ENCODE peak calls at places on chromosomes 12 and 14, in ten cellular contexts. L is HCEC 1CT; F is RWPE1; T is central memory CD4-positive, alpha-beta T cell; X is OCI-LY7; E is left cardiac atrium; Z is pancreas; D is NCI-H345; O is fibroblast of mammary gland; A is MCF 10A. J is an unnamed sample.

GRCh38 chr14:88937706-88938105 is 113.3 kb downstream of the TTC8 start:
- DNase-seq in L (peak), F (no peak), T (no peak), X (no peak), E (no peak), Z (no peak), D (no peak), O (no peak), A (no peak), J (no peak)

GRCh38 chr14:104939666-104940410 is 15.2 kb downstream of the PLD4 start:
- DNase-seq in L (no peak), F (no peak), T (no peak), X (no peak), E (peak), Z (no peak), D (no peak), O (no peak), A (no peak), J (no peak)

GRCh38 chr14:89845346-89845745 is 109.2 kb downstream of the EFCAB11 start:
- DNase-seq in L (peak), F (no peak), T (no peak), X (no peak), E (no peak), Z (no peak), D (no peak), O (peak), A (peak), J (no peak)

GRCh38 chr12:111224196-111225066 is 144.5 kb downstream of the PHETA1 start:
- DNase-seq in L (no peak), F (no peak), T (no peak), X (peak), E (no peak), Z (no peak), D (no peak), O (no peak), A (no peak), J (no peak)

GRCh38 chr14:106606936-106607335 is 1080.6 kb downstream of the TMEM121 start:
- DNase-seq in L (no peak), F (no peak), T (no peak), X (no peak), E (no peak), Z (no peak), D (no peak), O (no peak), A (no peak), J (no peak)

GRCh38 chr12:111192657-111193056 is 176.2 kb downstream of the PHETA1 start:
- DNase-seq in L (no peak), F (no peak), T (no peak), X (no peak), E (no peak), Z (no peak), D (no peak), O (peak), A (peak), J (no peak)

GRCh38 chr14:59829469-59829868 is 41.1 kb downstream of the RTN1 start:
- DNase-seq in L (no peak), F (no peak), T (no peak), X (no peak), E (no peak), Z (no peak), D (no peak), O (no peak), A (peak), J (no peak)

GRCh38 chr12:57110189-57111045 is 745 bp downstream of the STAT6 start:
- DNase-seq in L (peak), F (peak), T (peak), X (peak), E (peak), Z (peak), D (no peak), O (peak), A (peak), J (peak)

GRCh38 chr14:46490150-46490769 is 161.3 kb downstream of the RPL10L start:
- DNase-seq in L (no peak), F (peak), T (no peak), X (peak), E (no peak), Z (no peak), D (no peak), O (no peak), A (peak), J (peak)

GRCh38 chr12:6961695-6962284 is 8.7 kb downstream of the PHB2 start:
- DNase-seq in L (peak), F (peak), T (no peak), X (peak), E (peak), Z (peak), D (peak), O (peak), A (peak), J (peak)

GRCh38 chr12:47698631-47699030 is 7.2 kb downstream of the RPAP3 start:
- DNase-seq in L (no peak), F (no peak), T (no peak), X (no peak), E (no peak), Z (no peak), D (no peak), O (no peak), A (no peak), J (no peak)

GRCh38 chr12:16599081-16599480 is 6.9 kb downstream of the LMO3 start:
- DNase-seq in L (no peak), F (no peak), T (no peak), X (no peak), E (no peak), Z (no peak), D (peak), O (no peak), A (no peak), J (no peak)

GRCh38 chr12:102197789-102198188 is at the start of gene PMCH:
- DNase-seq in L (peak), F (peak), T (no peak), X (no peak), E (no peak), Z (no peak), D (no peak), O (peak), A (peak), J (no peak)

GRCh38 chr14:100408350-100409015 is 85.3 kb downstream of the SLC25A47 start:
- DNase-seq in L (peak), F (peak), T (no peak), X (no peak), E (no peak), Z (peak), D (no peak), O (peak), A (peak), J (no peak)

GRCh38 chr14:37443461-37443860 is 151.6 kb downstream of the FOXA1 start:
- DNase-seq in L (no peak), F (no peak), T (no peak), X (no peak), E (no peak), Z (no peak), D (no peak), O (peak), A (no peak), J (no peak)

GRCh38 chr12:26810330-26810729 is 22.7 kb downstream of the ITPR2 start:
- DNase-seq in L (peak), F (peak), T (no peak), X (no peak), E (peak), Z (no peak), D (no peak), O (peak), A (peak), J (no peak)

GRCh38 chr14:94394594-94395305 is 6.3 kb upstream of the SERPINA1 start:
- DNase-seq in L (no peak), F (no peak), T (no peak), X (no peak), E (peak), Z (no peak), D (no peak), O (peak), A (peak), J (no peak)

GRCh38 chr12:85029456-85029855 is 6.6 kb downstream of the TSPAN19 start:
- DNase-seq in L (peak), F (peak), T (no peak), X (peak), E (no peak), Z (no peak), D (peak), O (peak), A (peak), J (peak)

GRCh38 chr14:104651876-104652260 is 37.5 kb upstream of the INF2 start:
- DNase-seq in L (no peak), F (no peak), T (no peak), X (no peak), E (no peak), Z (no peak), D (no peak), O (no peak), A (no peak), J (peak)

GRCh38 chr12:49588761-49589516 is 16.5 kb downstream of the FAM186B start:
- DNase-seq in L (no peak), F (peak), T (no peak), X (no peak), E (no peak), Z (no peak), D (no peak), O (peak), A (peak), J (no peak)

GRCh38 chr12:2160043-2160442 is 107.3 kb downstream of the CACNA1C start:
- DNase-seq in L (no peak), F (no peak), T (no peak), X (no peak), E (no peak), Z (no peak), D (peak), O (no peak), A (no peak), J (no peak)

GRCh38 chr12:82627799-82628198 is 58.9 kb upstream of the TMTC2 start:
- DNase-seq in L (no peak), F (peak), T (no peak), X (no peak), E (no peak), Z (no peak), D (peak), O (peak), A (peak), J (peak)

J was measured in dermis microvascular lymphatic vessel endothelial cell.